ENCODE peak calls at places on chromosomes 13 and 19, in five cellular contexts. R is GOT3, W is NAMALWA, Y is T-cell, M is amniotic stem cell. L is an unnamed sample.

GRCh38 chr13:84500016-84500415 is 617.7 kb upstream of the SLITRK1 start:
- DNase-seq in Y (no peak), R (no peak), M (no peak), W (no peak), L (no peak)

GRCh38 chr13:37068962-37069361 is 9.5 kb upstream of the SUPT20H start:
- DNase-seq in M (no peak), R (no peak), Y (no peak), W (peak), L (peak)

GRCh38 chr19:54478677-54479266 is 5.7 kb upstream of the CDC42EP5 start:
- DNase-seq in R (no peak), M (no peak), Y (no peak), W (peak), L (no peak)

GRCh38 chr19:29445246-29445645 is 80.5 kb upstream of the VSTM2B start:
- DNase-seq in Y (no peak), W (no peak), R (no peak), M (no peak), L (no peak)

GRCh38 chr19:49930483-49931011 is 1.2 kb upstream of the NUP62 start:
- DNase-seq in W (peak), M (no peak), R (no peak), Y (no peak), L (no peak)

GRCh38 chr13:49791753-49792549 is 531 bp downstream of the KPNA3 start:
- DNase-seq in Y (peak), R (no peak), M (peak), W (peak), L (no peak)

GRCh38 chr13:39578821-39579291 is 24.1 kb downstream of the LHFPL6 start:
- DNase-seq in W (peak), R (no peak), Y (no peak), M (no peak), L (no peak)

GRCh38 chr13:34201050-34201913 is 383.3 kb downstream of the RFC3 start:
- DNase-seq in W (no peak), M (peak), Y (no peak), R (no peak), L (no peak)

GRCh38 chr13:97238432-97238831 is 16.3 kb downstream of the MBNL2 start:
- DNase-seq in M (no peak), R (no peak), W (no peak), Y (no peak), L (no peak)

GRCh38 chr19:2540646-2541454 is 64.9 kb downstream of the GADD45B start:
- DNase-seq in W (no peak), Y (no peak), M (peak), R (peak), L (no peak)

GRCh38 chr19:40933025-40933424 is 51.0 kb upstream of the CYP2A7 start:
- DNase-seq in Y (no peak), R (no peak), M (no peak), W (no peak), L (no peak)

GRCh38 chr13:113415032-113415431 is 38.3 kb downstream of the ADPRHL1 start:
- DNase-seq in M (no peak), W (no peak), Y (no peak), R (no peak), L (no peak)

GRCh38 chr13:30366083-30366482 is 56.2 kb upstream of the UBE2L5 start:
- DNase-seq in W (no peak), M (no peak), Y (no peak), R (no peak), L (no peak)

GRCh38 chr19:4980087-4980486 is 11.2 kb downstream of the KDM4B start:
- DNase-seq in R (no peak), W (no peak), Y (no peak), M (no peak), L (no peak)

GRCh38 chr19:12527034-12527836 is 24.0 kb downstream of the ZNF564 start:
- DNase-seq in W (peak), R (no peak), Y (no peak), M (no peak), L (no peak)

GRCh38 chr19:29211562-29212416 is 1.2 kb downstream of the UQCRFS1 start:
- DNase-seq in R (no peak), Y (peak), W (peak), M (no peak), L (no peak)

GRCh38 chr13:95039415-95039814 is 261.8 kb downstream of the ABCC4 start:
- DNase-seq in R (no peak), Y (no peak), M (no peak), W (no peak), L (no peak)

GRCh38 chr19:35459414-35460082 is 11.5 kb downstream of the FFAR2 start:
- DNase-seq in M (no peak), W (no peak), R (no peak), Y (no peak), L (no peak)